ENCODE peak calls at places on chromosomes 4 and X, in eight cellular contexts. H, E, Z, R, P, D, Y and J are unnamed samples.
A peak's percentile ranks its signal among the peaks of the same experiment; 100 is the strongest.

GRCh38 chrX:129694805-129695204 is 40.0 kb upstream of the APLN start:
- DNase-seq in H (no peak), E (no peak), Z (no peak), R (no peak), P (no peak), D (no peak), Y (no peak), J (no peak)

GRCh38 chr4:113179091-113179490 is 129.6 kb downstream of the ANK2 start:
- DNase-seq in H (no peak), E (no peak), Z (no peak), R (no peak), P (no peak), D (no peak), Y (peak; percentile 9), J (no peak)

GRCh38 chr4:182975806-182976205 is 58.6 kb upstream of the DCTD start:
- DNase-seq in H (peak; percentile 84), E (no peak), Z (peak; percentile 62), R (peak; percentile 90), P (no peak), D (peak; percentile 66), Y (peak; percentile 71), J (no peak)

GRCh38 chr4:181684310-181684709 is 558.9 kb upstream of the TENM3 start:
- DNase-seq in H (peak; percentile 63), E (no peak), Z (no peak), R (peak; percentile 40), P (no peak), D (peak; percentile 64), Y (peak; percentile 83), J (no peak)

GRCh38 chrX:74613350-74614192 is 853 bp downstream of the RLIM start:
- DNase-seq in H (peak; percentile 52), E (peak; percentile 11), Z (no peak), R (peak; percentile 6), P (no peak), D (peak; percentile 49), Y (peak; percentile 39), J (peak; percentile 10)

GRCh38 chr4:53563824-53564223 is 27.5 kb downstream of the LNX1 start:
- DNase-seq in H (peak; percentile 62), E (no peak), Z (peak; percentile 45), R (peak; percentile 86), P (no peak), D (peak; percentile 53), Y (peak; percentile 80), J (no peak)

GRCh38 chr4:7535094-7535493 is 100.4 kb upstream of the PSAPL1 start:
- DNase-seq in H (no peak), E (no peak), Z (no peak), R (no peak), P (no peak), D (no peak), Y (no peak), J (no peak)

GRCh38 chrX:15877380-15877779 is 22.8 kb upstream of the AP1S2 start:
- DNase-seq in H (peak; percentile 61), E (no peak), Z (no peak), R (peak; percentile 63), P (no peak), D (peak; percentile 58), Y (peak; percentile 38), J (no peak)

GRCh38 chrX:74286950-74287349 is 17.0 kb upstream of the ZCCHC13 start:
- DNase-seq in H (peak; percentile 31), E (no peak), Z (no peak), R (peak; percentile 26), P (no peak), D (peak; percentile 12), Y (peak; percentile 47), J (no peak)

GRCh38 chr4:93828332-93828829 is at the start of gene ATOH1:
- DNase-seq in H (no peak), E (no peak), Z (no peak), R (no peak), P (no peak), D (no peak), Y (no peak), J (peak; percentile 46)

GRCh38 chr4:77695769-77696168 is 90.1 kb downstream of the CXCL13 start:
- DNase-seq in H (peak; percentile 94), E (no peak), Z (peak; percentile 77), R (peak; percentile 93), P (no peak), D (peak; percentile 88), Y (peak; percentile 88), J (no peak)

GRCh38 chr4:156654410-156654809 is 317.2 kb downstream of the PDGFC start:
- DNase-seq in H (no peak), E (no peak), Z (no peak), R (no peak), P (no peak), D (no peak), Y (no peak), J (no peak)

GRCh38 chr4:84948056-84948455 is 18.4 kb downstream of the WDFY3 start:
- DNase-seq in H (peak; percentile 51), E (no peak), Z (no peak), R (no peak), P (no peak), D (peak; percentile 44), Y (peak; percentile 76), J (no peak)

GRCh38 chr4:2194556-2194955 is 47.4 kb downstream of the HAUS3 start:
- DNase-seq in H (no peak), E (no peak), Z (no peak), R (no peak), P (no peak), D (no peak), Y (no peak), J (no peak)

GRCh38 chrX:115642304-115642703 is 81.3 kb downstream of the PLS3 start:
- DNase-seq in H (no peak), E (no peak), Z (no peak), R (no peak), P (no peak), D (no peak), Y (no peak), J (no peak)

GRCh38 chr4:16457944-16458343 is 231.7 kb upstream of the TAPT1 start:
- DNase-seq in H (peak; percentile 14), E (no peak), Z (no peak), R (peak; percentile 54), P (no peak), D (no peak), Y (peak; percentile 25), J (no peak)

GRCh38 chr4:10582059-10582686 is 102.4 kb downstream of the CLNK start:
- DNase-seq in H (peak; percentile 79), E (peak; percentile 28), Z (peak; percentile 21), R (peak; percentile 65), P (peak; percentile 4), D (peak; percentile 73), Y (peak; percentile 48), J (peak; percentile 43)

GRCh38 chr4:172865531-172866127 is 303.0 kb upstream of the GALNT7 start:
- DNase-seq in H (no peak), E (no peak), Z (no peak), R (no peak), P (no peak), D (no peak), Y (no peak), J (no peak)

GRCh38 chrX:108304210-108304609 is 134.0 kb downstream of the COL4A6 start:
- DNase-seq in H (peak; percentile 50), E (no peak), Z (no peak), R (no peak), P (no peak), D (peak; percentile 50), Y (no peak), J (no peak)

GRCh38 chrX:35919536-35920309 is at the start of gene CFAP47:
- DNase-seq in H (no peak), E (no peak), Z (no peak), R (no peak), P (no peak), D (no peak), Y (no peak), J (peak; percentile 79)

GRCh38 chrX:2694868-2695267 is 3.8 kb downstream of the CD99 start:
- DNase-seq in H (no peak), E (no peak), Z (no peak), R (no peak), P (no peak), D (no peak), Y (no peak), J (no peak)
- H3K4me3 ChIP-seq in H (no peak overlapping the region), E (no peak overlapping the region), Z (peak overlapping the region; percentile 89), R (no peak overlapping the region), P (peak overlapping the region; percentile 24), D (no peak overlapping the region), Y (peak overlapping the region; percentile 82), J (no peak overlapping the region)

GRCh38 chrX:46793386-46794143 is 34.6 kb upstream of the SLC9A7 start:
- DNase-seq in H (no peak), E (no peak), Z (no peak), R (no peak), P (no peak), D (no peak), Y (no peak), J (no peak)
- H3K4me3 ChIP-seq in H (no peak overlapping the region), E (no peak overlapping the region), Z (no peak overlapping the region), R (no peak overlapping the region), P (no peak overlapping the region), D (no peak overlapping the region), Y (no peak overlapping the region), J (no peak overlapping the region)

GRCh38 chr4:15374697-15375096 is 53.1 kb upstream of the C1QTNF7 start:
- DNase-seq in H (peak; percentile 49), E (no peak), Z (no peak), R (no peak), P (no peak), D (peak; percentile 59), Y (no peak), J (no peak)

GRCh38 chr4:15378055-15378454 is 49.8 kb upstream of the C1QTNF7 start:
- DNase-seq in H (peak; percentile 50), E (no peak), Z (no peak), R (no peak), P (no peak), D (peak; percentile 27), Y (peak; percentile 38), J (no peak)

GRCh38 chr4:15376145-15376544 is 51.7 kb upstream of the C1QTNF7 start:
- DNase-seq in H (no peak), E (no peak), Z (no peak), R (no peak), P (no peak), D (no peak), Y (no peak), J (no peak)

GRCh38 chr4:15375707-15376106 is 52.1 kb upstream of the C1QTNF7 start:
- DNase-seq in H (no peak), E (no peak), Z (no peak), R (no peak), P (no peak), D (no peak), Y (no peak), J (no peak)

GRCh38 chr4:15376594-15376993 is 51.2 kb upstream of the C1QTNF7 start:
- DNase-seq in H (no peak), E (no peak), Z (no peak), R (no peak), P (no peak), D (no peak), Y (no peak), J (no peak)
- H3K4me3 ChIP-seq in H (no peak overlapping the region), E (no peak overlapping the region), Z (no peak overlapping the region), R (no peak overlapping the region), P (no peak overlapping the region), D (no peak overlapping the region), Y (no peak overlapping the region), J (no peak overlapping the region)

DNA sequence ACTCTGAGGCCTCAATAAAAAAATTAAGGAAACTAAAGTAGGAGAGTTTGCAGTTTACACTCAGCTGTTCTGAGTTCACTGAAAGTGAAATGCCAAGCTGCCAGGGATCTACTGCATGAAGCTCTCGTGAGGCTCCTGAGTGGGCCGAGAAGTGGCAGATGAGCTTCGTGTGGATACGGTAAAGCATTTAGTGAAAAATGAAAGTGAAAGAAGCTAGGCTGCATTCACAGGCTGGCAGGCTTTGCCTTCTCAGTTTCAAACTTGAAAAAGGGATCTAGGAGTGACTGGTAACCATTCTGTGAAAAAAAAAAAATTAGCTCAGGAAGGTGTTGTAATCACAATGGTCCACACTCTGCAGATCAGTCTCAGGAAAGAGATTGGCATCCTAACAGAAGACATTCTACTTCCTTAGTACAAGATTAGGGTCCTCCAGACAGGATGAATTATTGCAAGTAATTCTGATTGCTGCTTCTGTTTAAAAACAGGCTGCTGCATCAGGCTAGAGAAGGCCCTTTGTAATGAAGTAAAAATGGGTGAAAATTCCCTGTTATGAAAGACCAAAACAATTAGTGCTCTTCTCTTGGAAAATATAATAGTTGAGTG is 679.9 kb downstream of the RPA4 start:
- DNase-seq in H (peak; percentile 72), E (peak; percentile 12), Z (peak; percentile 1), R (peak; percentile 23), P (peak; percentile 57), D (peak; percentile 73), Y (peak; percentile 61), J (no peak)
- H3K4me3 ChIP-seq in H (peak overlapping the region; percentile 40), E (no peak overlapping the region), Z (peak overlapping the region; percentile 12), R (no peak overlapping the region), P (no peak overlapping the region), D (peak overlapping the region; percentile 13), Y (peak overlapping the region; percentile 35), J (no peak overlapping the region)